ENCODE peak calls at places on chromosomes 2 and 18, in ten cellular contexts. P is right cardiac atrium; M is PC-3; K is RPMI7951; A is epithelial cell of esophagus; V is ovary; D is activated T-cell treated with anti-CD3 and anti-CD28 coated beads for 24 hours; Z is upper lobe of left lung; G is stimulated activated CD4-positive, alpha-beta T cell treated with anti-CD3 and anti-CD28 coated beads, Interleukin-12 subunit alpha, Interleukin-12 subunit beta, amount 100 ng/mL, for 24 hours; H is CD8-positive, alpha-beta T cell. O is an unnamed sample.

GRCh38 chr2:54728669-54729120 is 5.2 kb downstream of the EML6 start:
- DNase-seq in P (no peak), M (peak; percentile 95), K (peak; percentile 91), A (peak; percentile 78), V (no peak), D (no peak), Z (no peak), G (no peak), H (no peak), O (peak; percentile 53)

GRCh38 chr2:15941970-15942710 is 1.8 kb downstream of the MYCN start:
- DNase-seq in P (peak; percentile 50), M (no peak), K (no peak), A (peak; percentile 8), V (peak; percentile 30), D (no peak), Z (no peak), G (no peak), H (no peak), O (no peak)

GRCh38 chr2:96082211-96083063 is 33.9 kb downstream of the ADRA2B start:
- DNase-seq in P (no peak), M (no peak), K (no peak), A (no peak), V (no peak), D (no peak), Z (peak; percentile 18), G (no peak), H (peak; percentile 37), O (no peak)

GRCh38 chr18:26863122-26863879 is 2.2 kb downstream of the AQP4 start:
- DNase-seq in P (peak; percentile 90), M (peak; percentile 33), K (no peak), A (peak; percentile 25), V (peak; percentile 54), D (no peak), Z (peak; percentile 90), G (no peak), H (no peak), O (no peak)

GRCh38 chr2:120323214-120323613 is 22.7 kb upstream of the INHBB start:
- DNase-seq in P (peak; percentile 93), M (no peak), K (no peak), A (no peak), V (peak; percentile 48), D (no peak), Z (no peak), G (no peak), H (no peak), O (no peak)

GRCh38 chr18:8858888-8859511 is 153.6 kb downstream of the MTCL1 start:
- DNase-seq in P (no peak), M (peak; percentile 90), K (peak; percentile 90), A (peak; percentile 98), V (no peak), D (no peak), Z (no peak), G (no peak), H (no peak), O (peak; percentile 44)

GRCh38 chr2:30165050-30165520 is 18.3 kb downstream of the YPEL5 start:
- DNase-seq in P (peak; percentile 63), M (peak; percentile 89), K (peak; percentile 86), A (peak; percentile 89), V (peak; percentile 30), D (peak; percentile 51), Z (peak; percentile 61), G (peak; percentile 24), H (peak; percentile 68), O (peak; percentile 81)

GRCh38 chr2:112646102-112646719 is 472 bp downstream of the SLC20A1 start:
- DNase-seq in P (peak; percentile 88), M (no peak), K (no peak), A (no peak), V (no peak), D (no peak), Z (no peak), G (peak; percentile 41), H (no peak), O (no peak)

GRCh38 chr2:238786379-238786778 is 61.5 kb upstream of the TWIST2 start:
- DNase-seq in P (no peak), M (no peak), K (no peak), A (no peak), V (no peak), D (no peak), Z (no peak), G (no peak), H (no peak), O (no peak)

GRCh38 chr2:37826611-37827010 is 98.5 kb upstream of the RMDN2 start:
- DNase-seq in P (no peak), M (no peak), K (no peak), A (no peak), V (no peak), D (no peak), Z (no peak), G (no peak), H (no peak), O (no peak)

GRCh38 chr2:205696541-205697441 is 14.5 kb downstream of the NRP2 start:
- DNase-seq in P (peak; percentile 45), M (no peak), K (peak; percentile 91), A (no peak), V (no peak), D (no peak), Z (no peak), G (no peak), H (no peak), O (peak; percentile 72)

GRCh38 chr2:71785550-71785951 is 332.2 kb downstream of the DYSF start:
- DNase-seq in P (no peak), M (no peak), K (no peak), A (no peak), V (no peak), D (no peak), Z (no peak), G (no peak), H (peak; percentile 15), O (no peak)

GRCh38 chr2:229407170-229407569 is 136.1 kb upstream of the PID1 start:
- DNase-seq in P (peak; percentile 87), M (peak; percentile 83), K (peak; percentile 94), A (peak; percentile 98), V (peak; percentile 92), D (no peak), Z (peak; percentile 86), G (no peak), H (no peak), O (no peak)

GRCh38 chr2:854460-854859 is 96.2 kb upstream of the SNTG2 start:
- DNase-seq in P (peak; percentile 62), M (peak; percentile 53), K (peak; percentile 7), A (no peak), V (no peak), D (no peak), Z (no peak), G (peak; percentile 47), H (no peak), O (no peak)

GRCh38 chr2:177603734-177604133 is 211.2 kb downstream of the AGPS start:
- DNase-seq in P (no peak), M (no peak), K (no peak), A (no peak), V (no peak), D (no peak), Z (no peak), G (no peak), H (no peak), O (no peak)

GRCh38 chr2:240986787-240987411 is 11.5 kb upstream of the SNED1 start:
- DNase-seq in P (peak; percentile 88), M (no peak), K (peak; percentile 96), A (no peak), V (peak; percentile 14), D (no peak), Z (peak; percentile 72), G (no peak), H (no peak), O (no peak)

O was measured in foreskin melanocyte.